ENCODE peak calls at places on chromosomes 11 and 22, in eight cellular contexts. D is germinal center; W is NCI-H2029; I is fibroblast of pulmonary artery; M is progenitor cell of endocrine pancreas; H is GM04503; V is stimulated activated CD8-positive, alpha-beta memory T cell treated with anti-CD3 and anti-CD28 coated beads, Interleukin-2, amount 100 ng/mL, for 48 hours; T is BJ. O is an unnamed sample.

GRCh38 chr11:11044137-11044855 is 186.4 kb upstream of the ZBED5 start:
- DNase-seq in H (no peak), D (no peak), W (no peak), T (no peak), V (no peak), M (no peak), I (peak), O (no peak)

GRCh38 chr22:32801001-32801435 is 487 bp upstream of the TIMP3 start:
- DNase-seq in M (no peak), I (no peak), V (no peak), D (no peak), T (no peak), W (no peak), H (no peak), O (no peak)

GRCh38 chr22:33748714-33749113 is 171.6 kb downstream of the LARGE1 start:
- DNase-seq in T (no peak), D (no peak), I (no peak), V (no peak), W (no peak), H (no peak), M (no peak), O (no peak)

GRCh38 chr11:832529-833113 is at the start of gene CD151:
- DNase-seq in T (no peak), V (peak), H (no peak), W (no peak), I (peak), D (peak), M (peak), O (no peak)

GRCh38 chr22:50698546-50698945 is 25.9 kb downstream of the SHANK3 start:
- DNase-seq in I (no peak), H (no peak), T (no peak), V (no peak), M (no peak), D (no peak), W (no peak), O (peak)

GRCh38 chr11:70647188-70648166 is 249.1 kb downstream of the CTTN start:
- DNase-seq in I (no peak), M (no peak), W (no peak), H (no peak), V (no peak), T (no peak), D (no peak), O (no peak)

GRCh38 chr22:42317691-42318547 is 47.5 kb upstream of the TCF20 start:
- DNase-seq in T (no peak), H (no peak), I (no peak), V (no peak), M (no peak), D (no peak), W (peak), O (no peak)

GRCh38 chr11:116420770-116421528 is 351.8 kb downstream of the BUD13 start:
- DNase-seq in M (no peak), H (no peak), W (no peak), V (no peak), D (no peak), I (no peak), T (no peak), O (no peak)

GRCh38 chr22:47918936-47919505 is 1156.6 kb downstream of the TBC1D22A start:
- DNase-seq in V (no peak), D (no peak), W (peak), M (no peak), H (no peak), T (no peak), I (no peak), O (peak)